ENCODE peak calls at places on chromosomes 16 and 17, in ten cellular contexts. P is H7, I is Calu3, J is amniotic stem cell, G is fibroblast of pulmonary artery, Q is A549, N is heart right ventricle, W is left colon, T is T-helper 1 cell, M is Kasumi-1. E is an unnamed sample.

GRCh38 chr16:15894571-15895358 is 6.4 kb upstream of the CEP20 start:
- DNase-seq in P (no peak), J (no peak), T (no peak), Q (no peak), I (no peak), W (no peak), G (no peak), M (no peak), N (no peak), E (no peak)

GRCh38 chr17:41325126-41325525 is 9.6 kb upstream of the KRTAP17-1 start:
- DNase-seq in I (no peak), J (no peak), G (no peak), W (no peak), Q (no peak), P (no peak), T (no peak), N (no peak), M (no peak), E (no peak)

GRCh38 chr17:72122668-72123495 is 2.1 kb downstream of the SOX9 start:
- DNase-seq in Q (no peak), N (no peak), W (peak; percentile 48), M (no peak), J (no peak), T (no peak), G (peak; percentile 71), I (peak; percentile 55), P (peak; percentile 81), E (peak; percentile 74)

GRCh38 chr17:69539781-69540319 is 125.4 kb downstream of the MAP2K6 start:
- DNase-seq in T (no peak), P (no peak), I (no peak), Q (peak; percentile 31), W (no peak), M (no peak), G (peak; percentile 91), N (no peak), J (peak; percentile 29), E (peak; percentile 9)

GRCh38 chr17:19561697-19562318 is 28.2 kb downstream of the SLC47A1 start:
- DNase-seq in J (no peak), I (no peak), M (no peak), N (no peak), Q (no peak), W (no peak), T (no peak), P (no peak), G (no peak), E (no peak)

GRCh38 chr16:88914750-88915368 is 48.4 kb upstream of the PABPN1L start:
- DNase-seq in I (no peak), J (no peak), Q (no peak), M (no peak), N (no peak), G (peak; percentile 22), P (peak; percentile 78), W (no peak), T (no peak), E (no peak)

GRCh38 chr16:4111748-4112696 is 4.2 kb downstream of the ADCY9 start:
- DNase-seq in Q (no peak), T (no peak), M (no peak), G (peak; percentile 34), W (peak; percentile 55), J (peak; percentile 12), I (no peak), N (no peak), P (no peak), E (no peak)

GRCh38 chr17:41667280-41668008 is 21.2 kb upstream of the EIF1 start:
- DNase-seq in G (no peak), M (peak; percentile 59), P (no peak), W (no peak), I (no peak), N (no peak), Q (no peak), J (no peak), T (no peak), E (no peak)

GRCh38 chr17:15996322-15996721 is 3.2 kb downstream of the ZSWIM7 start:
- DNase-seq in J (no peak), Q (no peak), T (no peak), N (no peak), P (no peak), W (no peak), M (no peak), G (no peak), I (no peak), E (no peak)

GRCh38 chr17:73591278-73592078 is 52.8 kb downstream of the SDK2 start:
- DNase-seq in P (no peak), M (no peak), I (no peak), Q (no peak), J (no peak), W (no peak), N (no peak), T (peak; percentile 15), G (no peak), E (no peak)

GRCh38 chr16:53892155-53892554 is 188.2 kb downstream of the FTO start:
- DNase-seq in J (peak; percentile 41), G (peak; percentile 86), W (no peak), I (peak; percentile 67), P (peak; percentile 23), M (peak; percentile 62), T (peak; percentile 8), Q (peak; percentile 62), N (peak; percentile 55), E (peak; percentile 29)

GRCh38 chr16:88792668-88793587 is 7.9 kb upstream of the PIEZO1 start:
- DNase-seq in T (no peak), G (no peak), W (no peak), J (no peak), I (no peak), N (no peak), P (no peak), M (no peak), Q (no peak), E (no peak)

GRCh38 chr16:35908942-35909341 is 2449.5 kb downstream of the TP53TG3F start:
- DNase-seq in P (no peak), M (peak; percentile 27), Q (peak; percentile 4), I (no peak), T (no peak), J (no peak), N (no peak), G (no peak), W (no peak), E (no peak)

GRCh38 chr17:77458202-77459017 is 317.6 kb downstream of the SEC14L1 start:
- DNase-seq in N (no peak), M (no peak), J (no peak), Q (no peak), G (no peak), P (no peak), I (no peak), T (no peak), W (no peak), E (no peak)

GRCh38 chr16:79211581-79211980 is 389.0 kb downstream of the MAF start:
- DNase-seq in W (no peak), T (no peak), Q (no peak), J (no peak), N (no peak), M (no peak), I (no peak), G (no peak), P (no peak), E (no peak)

E was measured in hepatic stellate cell.